ENCODE peak calls at places on chromosomes 5 and 9, in six cellular contexts. Y is A172, K is heart left ventricle, A is NCI-H1694 treated with DMSO at 0.1 percent for 48 hours, O is anterior cingulate cortex, P is head of caudate nucleus. G is an unnamed sample.
A peak's percentile ranks its signal among the peaks of the same experiment; 100 is the strongest.

GRCh38 chr9:98807811-98808195 is 333 bp downstream of the GALNT12 start:
- DNase-seq in A (no peak), K (no peak), P (no peak), O (no peak), Y (no peak), G (no peak)

GRCh38 chr5:15585826-15586591 is 86.0 kb downstream of the FBXL7 start:
- DNase-seq in Y (no peak), A (no peak), K (no peak), P (no peak), O (no peak), G (no peak)

GRCh38 chr5:66828046-66828550 is 231.9 kb downstream of the MAST4 start:
- DNase-seq in P (no peak), K (no peak), O (no peak), Y (no peak), A (no peak), G (no peak)

GRCh38 chr5:103360475-103360874 is 101.9 kb downstream of the MACIR start:
- DNase-seq in K (no peak), A (no peak), O (no peak), P (no peak), Y (no peak), G (no peak)

GRCh38 chr5:80755634-80756033 is 100.9 kb upstream of the DHFR start:
- DNase-seq in O (no peak), P (no peak), Y (no peak), K (no peak), A (no peak), G (no peak)

GRCh38 chr5:60339691-60340191 is 360.2 kb downstream of the DEPDC1B start:
- DNase-seq in K (no peak), A (no peak), P (peak; percentile 48), Y (no peak), O (peak; percentile 74), G (peak; percentile 63)

GRCh38 chr5:85168474-85168873 is 783.8 kb upstream of the EDIL3 start:
- DNase-seq in A (no peak), K (no peak), O (no peak), P (no peak), Y (no peak), G (no peak)

GRCh38 chr5:102911973-102912372 is 156.9 kb downstream of the PAM start:
- DNase-seq in O (no peak), Y (peak; percentile 75), K (no peak), P (no peak), A (no peak), G (no peak)

GRCh38 chr9:107043886-107044285 is 180.9 kb downstream of the ZNF462 start:
- DNase-seq in P (peak; percentile 20), Y (no peak), A (peak; percentile 12), K (no peak), O (no peak), G (no peak)

GRCh38 chr5:172414618-172415599 is 39.4 kb downstream of the SH3PXD2B start:
- DNase-seq in P (peak; percentile 35), K (no peak), O (peak; percentile 59), A (no peak), Y (peak; percentile 76), G (peak; percentile 78)

GRCh38 chr9:95857122-95857521 is 18.4 kb upstream of the ERCC6L2 start:
- DNase-seq in A (peak; percentile 1), K (no peak), P (no peak), O (no peak), Y (peak; percentile 71), G (no peak)

GRCh38 chr5:29822499-29822898 is 1371.0 kb upstream of the CDH6 start:
- DNase-seq in P (no peak), A (no peak), Y (no peak), K (no peak), O (no peak), G (no peak)

GRCh38 chr5:7827602-7828001 is 23.3 kb downstream of the CFAP90 start:
- DNase-seq in K (no peak), A (no peak), O (peak; percentile 41), Y (no peak), P (no peak), G (no peak)

GRCh38 chr9:101629624-101630023 is 34.9 kb upstream of the PPP3R2 start:
- DNase-seq in O (no peak), P (no peak), K (no peak), Y (no peak), A (no peak), G (no peak)

GRCh38 chr9:135220601-135221575 is 133.4 kb downstream of the OLFM1 start:
- DNase-seq in O (no peak), P (no peak), Y (no peak), K (peak; percentile 9), A (no peak), G (no peak)

GRCh38 chr5:159581502-159582249 is 251.4 kb upstream of the IL12B start:
- DNase-seq in O (no peak), A (peak; percentile 68), P (no peak), K (peak; percentile 58), Y (peak; percentile 97), G (no peak)

GRCh38 chr9:111928342-111928720 is 31.7 kb downstream of the UGCG start:
- DNase-seq in Y (no peak), P (no peak), K (no peak), A (no peak), O (no peak), G (no peak)

GRCh38 chr9:34809504-34810186 is 99.7 kb upstream of the CCL21 start:
- DNase-seq in A (no peak), O (no peak), Y (no peak), K (no peak), P (peak; percentile 13), G (no peak)

GRCh38 chr9:135048046-135048757 is 39.3 kb upstream of the OLFM1 start:
- DNase-seq in K (no peak), Y (no peak), A (no peak), O (no peak), P (no peak), G (no peak)

GRCh38 chr5:52520171-52520570 is 267.5 kb upstream of the ITGA1 start:
- DNase-seq in Y (no peak), K (no peak), O (no peak), P (no peak), A (no peak), G (no peak)

GRCh38 chr9:20620658-20621552 is 1.4 kb downstream of the MLLT3 start:
- DNase-seq in P (peak; percentile 52), A (no peak), Y (peak; percentile 8), K (peak; percentile 40), O (peak; percentile 32), G (peak; percentile 63)

GRCh38 chr5:35781181-35781580 is 75.5 kb upstream of the IL7R start:
- DNase-seq in P (no peak), O (no peak), Y (no peak), K (no peak), A (no peak), G (no peak)

GRCh38 chr5:75734913-75735789 is 17.9 kb upstream of the POC5 start:
- DNase-seq in K (no peak), Y (peak; percentile 27), O (peak; percentile 57), A (peak; percentile 18), P (peak; percentile 40), G (no peak)

GRCh38 chr5:28344803-28345433 is 1306.5 kb upstream of the CDH9 start:
- DNase-seq in O (no peak), A (peak; percentile 83), P (no peak), K (no peak), Y (peak; percentile 49), G (no peak)

GRCh38 chr5:67730917-67731474 is 484.6 kb upstream of the PIK3R1 start:
- DNase-seq in K (no peak), O (no peak), P (no peak), A (no peak), Y (no peak), G (no peak)

G was measured in sciatic nerve.